ENCODE peak calls at places on chromosome 14, in five cellular contexts. N is HFFc6, R is epithelial cell of proximal tubule, V is uterus, B is foreskin fibroblast. P is an unnamed sample.

GRCh38 chr14:92951912-92952471 is 29.0 kb downstream of the CHGA start:
- DNase-seq in B (peak), R (no peak), N (peak), V (peak), P (peak)

GRCh38 chr14:59275668-59276067 is 87.2 kb downstream of the DAAM1 start:
- DNase-seq in B (peak), R (peak), V (no peak), N (peak), P (peak)

GRCh38 chr14:81655423-81656314 is 122.0 kb upstream of the SEL1L start:
- DNase-seq in N (no peak), V (no peak), R (no peak), B (no peak), P (peak)

GRCh38 chr14:53380041-53380440 is 226.9 kb upstream of the DDHD1 start:
- DNase-seq in N (no peak), R (no peak), V (no peak), B (peak), P (no peak)

GRCh38 chr14:91420686-91421085 is 3.1 kb upstream of the CCDC88C start:
- DNase-seq in B (no peak), R (no peak), N (no peak), V (no peak), P (no peak)

GRCh38 chr14:59321184-59321952 is 132.9 kb downstream of the DAAM1 start:
- DNase-seq in B (no peak), R (no peak), N (peak), V (no peak), P (peak)

GRCh38 chr14:50139192-50139591 is 22.8 kb upstream of the VCPKMT start:
- DNase-seq in V (no peak), N (no peak), R (no peak), B (no peak), P (no peak)

GRCh38 chr14:77014004-77014604 is 14.4 kb downstream of the IRF2BPL start:
- DNase-seq in B (no peak), R (no peak), N (no peak), V (peak), P (no peak)

GRCh38 chr14:22641851-22642250 is 2.3 kb downstream of the OR6J1 start:
- DNase-seq in B (no peak), N (no peak), V (no peak), R (no peak), P (peak)

GRCh38 chr14:96242126-96242525 is 13.9 kb upstream of the BDKRB1 start:
- DNase-seq in B (no peak), V (no peak), R (no peak), N (no peak), P (no peak)

GRCh38 chr14:80213602-80214001 is 2.3 kb upstream of the DIO2 start:
- DNase-seq in R (peak), V (no peak), B (peak), N (peak), P (peak)

GRCh38 chr14:95440951-95441350 is 75.5 kb downstream of the SYNE3 start:
- DNase-seq in N (peak), R (no peak), B (peak), V (no peak), P (no peak)

GRCh38 chr14:23021969-23022368 is 12.0 kb upstream of the C14orf93 start:
- DNase-seq in V (no peak), B (no peak), N (no peak), R (no peak), P (no peak)

GRCh38 chr14:73153272-73153671 is 17.0 kb downstream of the PSEN1 start:
- DNase-seq in R (no peak), V (no peak), B (no peak), N (peak), P (no peak)

GRCh38 chr14:103512701-103513611 is 9.7 kb downstream of the CKB start:
- DNase-seq in R (no peak), B (peak), V (peak), N (no peak), P (peak)

GRCh38 chr14:63614964-63615363 is 26.7 kb downstream of the WDR89 start:
- DNase-seq in R (no peak), B (peak), V (no peak), N (peak), P (peak)

GRCh38 chr14:61342486-61342885 is 21.1 kb downstream of the PRKCH start:
- DNase-seq in V (no peak), B (no peak), N (no peak), R (no peak), P (no peak)

GRCh38 chr14:101248840-101249675 is 312.2 kb upstream of the DIO3 start:
- DNase-seq in N (no peak), V (no peak), B (no peak), R (no peak), P (no peak)

GRCh38 chr14:104954746-104955395 is 23.3 kb downstream of the AHNAK2 start:
- DNase-seq in R (no peak), N (no peak), V (no peak), B (no peak), P (no peak)

GRCh38 chr14:100433428-100433814 is 110.3 kb downstream of the SLC25A47 start:
- DNase-seq in V (no peak), N (no peak), R (no peak), B (no peak), P (no peak)

GRCh38 chr14:55025948-55026347 is 951 bp downstream of the WDHD1 start:
- DNase-seq in N (no peak), V (no peak), R (no peak), B (no peak), P (no peak)

GRCh38 chr14:26947265-26947664 is 349.4 kb upstream of the NOVA1 start:
- DNase-seq in B (no peak), V (no peak), R (no peak), N (no peak), P (no peak)

GRCh38 chr14:72781476-72782181 is 112.3 kb downstream of the DPF3 start:
- DNase-seq in V (no peak), B (peak), N (peak), R (peak), P (peak)

GRCh38 chr14:36852853-36853634 is 191.4 kb downstream of the PAX9 start:
- DNase-seq in N (no peak), V (no peak), R (peak), B (no peak), P (no peak)

GRCh38 chr14:91649930-91650329 is 82.0 kb downstream of the CATSPERB start:
- DNase-seq in R (no peak), N (peak), V (no peak), B (peak), P (peak)

GRCh38 chr14:55713496-55713895 is 133.5 kb downstream of the KTN1 start:
- DNase-seq in V (no peak), N (no peak), R (no peak), B (no peak), P (no peak)

GRCh38 chr14:72605921-72606220 is 288.0 kb downstream of the DPF3 start:
- DNase-seq in N (no peak), B (no peak), V (no peak), R (no peak), P (no peak)

GRCh38 chr14:22339277-22339676 is 249.7 kb downstream of the DAD1 start:
- DNase-seq in V (peak), R (no peak), B (no peak), N (no peak), P (no peak)

GRCh38 chr14:100106661-100107112 is 41.5 kb downstream of the EVL start:
- DNase-seq in B (no peak), V (no peak), R (no peak), N (no peak), P (peak)

P was measured in kidney tubule cell.